ENCODE peak calls at places on chromosomes 5 and 9, in eight cellular contexts. O is kidney epithelial cell, W is BJ, Z is Caco-2, Q is left ventricle myocardium inferior, E is mammary epithelial cell, F is tibial artery, D is heart right ventricle. U is an unnamed sample. For H3K27me3, the result is how much of the 10 kb centered on the place peaks cover.

GRCh38 chr9:21995652-21996275 is 1.2 kb downstream of the CDKN2B-AS1 start:
- DNase-seq in Z (peak), E (no peak), F (peak), D (peak), Q (peak), O (no peak), W (no peak), U (no peak)

GRCh38 chr9:76269789-76270188 is 124.4 kb downstream of the RFK start:
- DNase-seq in Z (no peak), W (peak), O (no peak), E (peak), F (no peak), D (no peak), Q (no peak), U (peak)

GRCh38 chr9:130112244-130113151 is 58.8 kb downstream of the GPR107 start:
- DNase-seq in W (no peak), Z (no peak), F (no peak), Q (no peak), O (no peak), E (no peak), D (no peak), U (no peak)

GRCh38 chr5:87361031-87361443 is 51.7 kb downstream of the CCNH start:
- DNase-seq in Z (no peak), W (peak), Q (no peak), D (no peak), E (no peak), F (no peak), O (no peak), U (no peak)

GRCh38 chr5:53944981-53945380 is 365.4 kb downstream of the ARL15 start:
- DNase-seq in E (no peak), Z (no peak), F (no peak), W (no peak), O (peak), Q (no peak), D (no peak), U (no peak)

GRCh38 chr5:130277522-130277921 is 373.3 kb downstream of the CHSY3 start:
- DNase-seq in W (no peak), D (no peak), Q (no peak), Z (no peak), O (no peak), E (no peak), F (no peak), U (no peak)

GRCh38 chr9:130239741-130240241 is 25.8 kb upstream of the HMCN2 start:
- DNase-seq in D (no peak), W (no peak), Z (no peak), E (no peak), F (no peak), O (peak), Q (no peak), U (no peak)

GRCh38 chr5:161544350-161544765 is 2.2 kb downstream of the GABRB2 start:
- DNase-seq in D (no peak), Q (no peak), W (no peak), O (no peak), E (peak), F (no peak), Z (peak), U (peak)

GRCh38 chr9:14967450-14968321 is 57.5 kb upstream of the FREM1 start:
- DNase-seq in O (no peak), W (no peak), F (no peak), E (no peak), D (no peak), Q (no peak), Z (peak), U (no peak)

DNA sequence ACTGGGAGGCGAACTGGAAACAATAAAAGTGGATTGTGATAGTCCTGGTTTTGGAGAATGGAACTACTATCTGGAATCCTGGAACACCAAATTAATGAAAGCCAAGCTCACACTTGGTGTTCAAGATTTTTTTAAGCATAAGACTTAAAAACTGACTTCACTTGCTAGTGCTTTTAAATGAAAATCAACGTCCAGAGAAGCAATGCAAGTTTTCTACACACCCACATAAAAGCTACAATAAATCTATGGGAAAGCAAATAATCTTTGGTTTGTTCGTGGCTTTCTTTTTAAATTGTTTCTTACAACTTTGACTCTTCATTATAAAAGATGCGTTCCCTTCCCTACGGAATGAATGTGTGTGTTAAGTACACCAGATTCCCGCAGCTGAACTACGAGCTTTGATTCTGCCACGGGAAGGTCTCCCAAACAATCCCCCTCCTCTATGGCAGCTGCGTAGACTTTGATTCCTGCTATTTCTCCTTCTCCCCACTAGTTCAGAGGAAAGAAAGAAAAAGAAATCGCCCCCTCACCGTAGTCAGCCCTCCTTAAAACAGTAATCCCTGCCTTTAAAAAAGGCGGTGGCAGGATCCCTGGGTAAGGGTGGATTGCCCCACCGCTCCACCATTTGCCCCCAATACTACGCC is 1057.2 kb upstream of the DMAC1 start:
- DNase-seq in Z (peak), E (no peak), Q (no peak), D (no peak), W (no peak), F (no peak), O (no peak), U (peak)
- TF ChIP-seq CTCF in Z (no peak), E (no peak), Q (no peak), D (no peak), W (no peak), F (no peak), O (peak), U (no peak)

GRCh38 chr5:135537745-135538144 is 2.0 kb upstream of the NEUROG1 start:
- DNase-seq in Q (no peak), F (no peak), E (no peak), W (no peak), Z (no peak), D (no peak), O (no peak), U (no peak)

GRCh38 chr5:135535820-135536801 is at the start of gene NEUROG1:
- DNase-seq in E (no peak), D (no peak), O (no peak), F (no peak), W (no peak), Z (peak), Q (no peak), U (no peak)

GRCh38 chr5:135539430-135540005 is 3.8 kb upstream of the NEUROG1 start:
- DNase-seq in W (no peak), Z (no peak), Q (no peak), E (no peak), F (no peak), D (no peak), O (no peak), U (no peak)

GRCh38 chr5:135537271-135537670 is 1.5 kb upstream of the NEUROG1 start:
- DNase-seq in W (no peak), Q (no peak), Z (no peak), D (no peak), O (no peak), F (no peak), E (no peak), U (no peak)

DNA sequence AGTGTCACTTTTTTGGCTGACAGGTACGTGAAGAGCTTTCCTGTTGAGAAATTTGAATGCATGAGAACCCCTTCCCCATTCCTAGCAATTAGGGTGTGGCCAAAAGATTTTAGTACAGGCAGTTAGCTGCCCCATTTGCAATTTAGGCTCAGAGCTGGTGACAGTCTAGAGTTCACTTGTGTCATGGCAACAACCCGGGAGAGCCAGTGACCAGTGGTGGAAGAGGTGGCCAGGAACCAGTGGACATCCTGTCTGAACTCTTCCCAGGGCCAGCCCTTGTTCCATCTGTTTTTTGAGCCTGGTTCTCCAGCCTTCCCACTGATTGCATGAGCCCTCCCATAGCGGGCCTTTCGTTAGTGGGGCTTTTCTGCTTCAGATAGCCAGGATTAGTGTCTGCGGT is 2.5 kb upstream of the NEUROG1 start:
- DNase-seq in Q (no peak), E (no peak), W (no peak), D (no peak), F (no peak), Z (no peak), O (no peak), U (no peak)
- H3K27me3 ChIP-seq in Q (half or more), E (under half), W (half or more), D (half or more), F (under half), Z (under half), O (half or more), U (half or more)

GRCh38 chr5:15014809-15015208 is 143.2 kb upstream of the ANKH start:
- DNase-seq in D (no peak), Z (peak), E (no peak), W (peak), F (no peak), O (peak), Q (no peak), U (no peak)

GRCh38 chr5:15009420-15009819 is 137.8 kb upstream of the ANKH start:
- DNase-seq in F (no peak), E (peak), Q (no peak), Z (peak), O (peak), W (no peak), D (no peak), U (peak)

GRCh38 chr5:15010936-15011335 is 139.4 kb upstream of the ANKH start:
- DNase-seq in W (no peak), E (no peak), Z (no peak), Q (no peak), D (no peak), O (no peak), F (no peak), U (no peak)

GRCh38 chr5:15012061-15012460 is 140.5 kb upstream of the ANKH start:
- DNase-seq in D (no peak), E (no peak), Z (no peak), O (no peak), F (no peak), Q (no peak), W (no peak), U (no peak)

DNA sequence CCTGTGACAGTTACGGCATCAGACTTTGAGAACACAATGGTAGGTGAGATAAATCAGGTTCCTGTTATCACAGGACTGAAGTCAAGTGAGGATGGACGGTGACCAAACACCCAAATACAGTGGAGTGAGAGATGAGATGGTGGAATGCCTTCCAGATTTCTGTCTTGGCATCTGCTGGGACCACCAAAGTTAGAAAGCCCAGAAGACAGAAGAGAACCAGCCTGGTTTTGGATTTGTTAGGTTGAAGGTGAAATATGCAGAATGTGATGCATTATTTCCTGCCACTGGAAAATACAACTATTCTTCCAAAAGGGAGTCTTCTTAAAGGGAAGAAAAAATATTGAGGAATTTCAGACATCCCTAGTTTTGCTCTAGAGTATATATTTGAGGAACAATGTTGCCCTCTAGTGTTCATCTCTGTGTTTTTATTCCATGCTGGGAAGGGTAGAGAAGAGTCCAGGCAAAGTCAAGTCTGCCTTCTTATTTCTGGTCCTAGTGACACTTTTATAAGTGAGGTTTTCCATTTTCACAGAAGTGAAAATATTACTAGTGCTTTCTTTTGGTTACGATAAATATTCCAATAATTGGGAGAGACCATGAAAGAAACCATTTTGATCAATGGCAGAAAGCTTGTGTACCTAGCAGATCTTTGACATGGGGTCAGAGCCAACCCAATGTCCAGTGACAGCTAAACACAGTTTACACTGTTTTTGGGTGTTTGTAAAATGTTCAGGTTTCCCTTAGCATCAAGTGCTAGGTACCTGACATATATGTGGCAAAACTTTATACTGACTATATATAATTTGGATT is 142.3 kb upstream of the ANKH start:
- DNase-seq in E (peak), W (peak), Q (no peak), D (no peak), Z (peak), O (peak), F (no peak), U (peak)
- TF ChIP-seq CTCF in E (peak), W (peak), Q (peak), D (peak), Z (peak), O (peak), F (peak), U (peak)

DNA sequence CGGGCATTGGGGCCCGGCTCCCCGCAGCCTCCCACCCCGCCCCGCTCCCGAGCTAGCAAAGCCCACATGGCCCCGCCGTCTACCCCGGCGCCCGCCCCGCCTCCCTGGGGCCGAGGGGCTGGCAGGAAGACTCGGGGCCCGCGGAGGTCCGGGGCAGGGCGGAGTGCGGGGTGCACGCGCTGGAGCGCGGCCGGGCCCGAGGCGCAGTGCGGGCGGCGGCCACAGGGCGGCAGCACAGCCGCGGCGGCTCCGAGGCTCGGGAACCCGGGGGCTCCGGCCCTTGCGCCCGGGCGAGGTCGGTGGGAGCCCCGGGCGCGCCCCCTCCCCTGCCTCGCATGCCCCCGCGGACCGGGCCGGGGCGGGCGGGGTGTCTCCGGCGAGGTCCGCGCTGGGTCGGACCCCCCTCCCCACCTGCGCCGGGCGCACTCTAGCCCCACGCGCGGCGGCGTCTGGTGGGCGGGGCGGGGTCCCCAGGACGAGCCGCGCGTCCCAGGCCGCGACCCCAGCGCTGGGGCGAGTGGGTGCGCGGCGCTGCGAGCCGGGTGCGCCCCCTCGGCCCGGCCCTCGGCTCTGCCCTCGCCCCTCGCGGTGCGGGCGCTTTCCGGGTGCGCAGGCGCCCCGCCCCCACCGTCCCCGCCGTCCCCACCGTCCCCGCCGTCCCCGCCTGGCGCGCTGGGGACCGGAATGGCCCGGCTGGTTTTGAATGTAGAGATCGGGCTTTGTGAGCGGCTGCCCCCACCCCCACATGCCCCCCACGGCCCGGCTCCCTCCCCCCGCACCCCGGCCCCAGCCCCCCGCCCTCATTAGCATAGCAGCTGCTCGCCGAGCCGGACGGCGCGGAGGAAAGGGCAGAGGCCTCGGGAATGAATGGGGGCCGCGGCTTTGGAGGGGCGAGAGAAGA is 6.5 kb downstream of the NRARP start:
- DNase-seq in W (no peak), F (no peak), Q (no peak), O (no peak), E (no peak), Z (peak), D (peak), U (peak)
- H3K27me3 ChIP-seq in W (under half), F (under half), Q (half or more), O (under half), E (under half), Z (under half), D (under half), U (under half)

DNA sequence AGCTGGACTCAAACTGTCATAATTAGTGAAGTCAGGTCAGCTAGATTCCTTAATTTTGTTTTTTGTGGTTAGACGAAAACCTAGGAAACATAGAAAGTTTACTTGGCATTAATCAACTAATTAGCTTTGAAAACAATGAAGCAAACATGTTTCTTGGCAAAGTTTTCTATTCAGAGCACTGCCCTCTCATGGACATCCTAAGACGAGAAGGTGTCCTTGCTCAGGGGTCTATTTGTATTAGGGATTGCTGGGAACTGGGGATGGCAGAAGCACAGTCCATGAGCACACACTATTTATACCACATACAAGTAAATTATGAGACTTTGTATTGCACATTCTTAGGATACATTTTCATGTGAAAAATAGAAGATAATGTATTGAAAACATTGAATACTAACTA is 49.7 kb downstream of the POC5 start:
- DNase-seq in O (no peak), W (no peak), Z (no peak), E (no peak), D (no peak), F (no peak), Q (no peak), U (peak)
- TF ChIP-seq CTCF in O (no peak), W (peak), Z (no peak), E (no peak), D (no peak), F (no peak), Q (no peak), U (no peak)

DNA sequence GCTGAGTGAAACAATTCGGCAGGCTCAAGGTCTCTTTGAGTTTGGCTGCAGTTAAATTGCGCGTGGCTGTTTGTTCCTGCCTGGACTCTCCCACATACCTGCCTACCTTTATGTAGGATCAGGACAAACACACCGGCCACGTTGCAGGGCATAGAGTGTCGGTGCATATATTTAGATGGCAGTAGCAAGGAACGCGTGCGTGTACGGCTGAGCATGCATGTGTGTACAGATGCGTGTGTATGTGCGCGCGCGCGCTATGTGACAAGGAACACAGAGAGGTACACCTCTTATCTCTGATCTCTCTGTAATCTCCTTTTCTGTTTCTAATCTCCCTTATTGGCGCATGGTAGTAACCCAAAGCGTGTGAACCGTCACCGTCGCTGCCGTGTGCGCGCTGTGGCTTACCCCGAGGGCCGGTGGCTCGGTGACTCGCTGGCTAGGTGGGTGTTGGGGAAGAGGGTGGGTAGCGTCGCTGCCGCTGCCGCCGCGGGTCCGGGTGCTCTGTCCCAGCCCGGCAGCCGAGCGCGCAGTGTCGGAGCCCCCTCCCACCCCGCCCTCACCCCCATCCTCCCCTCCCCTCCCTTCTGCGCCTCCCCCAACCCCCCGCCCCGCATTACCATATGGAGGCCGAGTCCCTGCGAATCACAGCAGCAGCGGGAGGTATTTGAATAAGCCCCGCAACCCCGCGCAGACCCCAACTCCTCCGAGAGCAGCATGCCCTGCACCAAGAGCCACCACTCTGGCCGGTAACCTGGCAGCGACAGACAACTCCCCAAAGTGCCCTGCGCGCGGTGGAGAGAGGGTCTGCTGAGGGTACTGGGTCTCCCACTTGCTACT is 204.8 kb downstream of the MEF2C start:
- DNase-seq in W (no peak), F (no peak), Q (no peak), D (no peak), E (no peak), Z (no peak), O (no peak), U (no peak)
- H3K27me3 ChIP-seq in W (under half), F (under half), Q (half or more), D (half or more), E (half or more), Z (under half), O (half or more), U (half or more)

GRCh38 chr9:25353783-25354182 is 324.5 kb downstream of the TUSC1 start:
- DNase-seq in O (no peak), W (no peak), Q (no peak), E (no peak), Z (no peak), D (no peak), F (no peak), U (no peak)

DNA sequence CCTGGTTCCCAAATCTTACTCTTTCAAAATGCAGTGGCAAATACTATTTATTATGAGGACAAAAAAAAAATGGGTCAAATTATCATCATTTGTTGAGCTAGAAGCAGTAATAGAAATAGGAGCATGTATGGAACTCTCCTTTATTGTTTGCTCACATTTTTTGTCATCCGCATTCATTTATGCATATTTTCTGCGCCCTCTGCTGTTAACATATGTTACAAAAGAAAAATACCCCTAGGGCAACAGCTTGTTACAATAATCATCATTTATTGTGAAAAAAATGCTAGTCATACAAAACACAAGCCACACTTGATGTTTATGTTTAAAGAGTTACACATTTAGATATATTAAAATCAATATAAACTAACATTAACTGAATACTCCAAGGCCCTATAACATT is 328.2 kb downstream of the TUSC1 start:
- DNase-seq in Q (no peak), F (no peak), Z (no peak), D (no peak), E (no peak), W (no peak), O (no peak), U (no peak)
- TF ChIP-seq CTCF in Q (no peak), F (no peak), Z (no peak), D (no peak), E (no peak), W (no peak), O (no peak), U (no peak)